ENCODE peak calls at places on chromosomes 5 and 9, in four cellular contexts. One of them, this sample, is unnamed.

GRCh38 chr9:91766301-91766700 is 183.7 kb downstream of the ROR2 start:
- DNase-seq in PC-3: no peak
- DNase-seq in fibroblast of lung: no peak
- DNase-seq in keratinocyte: no peak
- DNase-seq in this sample: no peak

GRCh38 chr5:173825215-173825865 is 62.8 kb upstream of the CPEB4 start:
- DNase-seq in PC-3: no peak
- DNase-seq in fibroblast of lung: peak
- DNase-seq in keratinocyte: no peak
- DNase-seq in this sample: peak

GRCh38 chr9:20320921-20321320 is 301.4 kb downstream of the MLLT3 start:
- DNase-seq in PC-3: no peak
- DNase-seq in fibroblast of lung: no peak
- DNase-seq in keratinocyte: no peak
- DNase-seq in this sample: no peak

GRCh38 chr5:74685979-74686631 is 1.1 kb downstream of the HEXB start:
- DNase-seq in PC-3: peak
- DNase-seq in fibroblast of lung: peak
- DNase-seq in keratinocyte: no peak
- DNase-seq in this sample: no peak

GRCh38 chr9:130714586-130715110 is 21.1 kb downstream of the EXOSC2 start:
- DNase-seq in PC-3: no peak
- DNase-seq in fibroblast of lung: peak
- DNase-seq in keratinocyte: no peak
- DNase-seq in this sample: no peak

GRCh38 chr5:57532513-57533497 is 50.2 kb upstream of the ACTBL2 start:
- DNase-seq in PC-3: peak
- DNase-seq in fibroblast of lung: peak
- DNase-seq in keratinocyte: no peak
- DNase-seq in this sample: no peak

GRCh38 chr5:83396662-83397061 is 74.9 kb upstream of the VCAN start:
- DNase-seq in PC-3: no peak
- DNase-seq in fibroblast of lung: no peak
- DNase-seq in keratinocyte: no peak
- DNase-seq in this sample: no peak

GRCh38 chr9:114110180-114110579 is 11.1 kb upstream of the KIF12 start:
- DNase-seq in PC-3: peak
- DNase-seq in fibroblast of lung: peak
- DNase-seq in keratinocyte: no peak
- DNase-seq in this sample: no peak

GRCh38 chr5:79456449-79456848 is 57.5 kb downstream of the HOMER1 start:
- DNase-seq in PC-3: no peak
- DNase-seq in fibroblast of lung: peak
- DNase-seq in keratinocyte: no peak
- DNase-seq in this sample: no peak

GRCh38 chr9:125747765-125748510 is 765 bp downstream of the PBX3 start:
- DNase-seq in PC-3: peak
- DNase-seq in fibroblast of lung: no peak
- DNase-seq in keratinocyte: no peak
- DNase-seq in this sample: no peak

GRCh38 chr9:124769451-124770358 is 1.4 kb downstream of the NR6A1 start:
- DNase-seq in PC-3: peak
- DNase-seq in fibroblast of lung: no peak
- DNase-seq in keratinocyte: no peak
- DNase-seq in this sample: peak

GRCh38 chr5:157271740-157272271 is 5.9 kb downstream of the CYFIP2 start:
- DNase-seq in PC-3: no peak
- DNase-seq in fibroblast of lung: no peak
- DNase-seq in keratinocyte: no peak
- DNase-seq in this sample: no peak

GRCh38 chr5:160423025-160423554 is 1.4 kb downstream of the PTTG1 start:
- DNase-seq in PC-3: peak
- DNase-seq in fibroblast of lung: no peak
- DNase-seq in keratinocyte: no peak
- DNase-seq in this sample: no peak

GRCh38 chr5:72281764-72282499 is 38.1 kb downstream of the MRPS27 start:
- DNase-seq in PC-3: no peak
- DNase-seq in fibroblast of lung: peak
- DNase-seq in keratinocyte: no peak
- DNase-seq in this sample: no peak

GRCh38 chr9:35814106-35814840 is 569 bp downstream of the HINT2 start:
- DNase-seq in PC-3: peak
- DNase-seq in fibroblast of lung: peak
- DNase-seq in keratinocyte: no peak
- DNase-seq in this sample: peak

GRCh38 chr5:132839426-132840301 is 9.2 kb upstream of the SHROOM1 start:
- DNase-seq in PC-3: peak
- DNase-seq in fibroblast of lung: peak
- DNase-seq in keratinocyte: no peak
- DNase-seq in this sample: peak

GRCh38 chr5:36763454-36763853 is 113.1 kb upstream of the NIPBL start:
- DNase-seq in PC-3: no peak
- DNase-seq in fibroblast of lung: peak
- DNase-seq in keratinocyte: no peak
- DNase-seq in this sample: no peak

GRCh38 chr5:72015103-72015548 is 92.1 kb upstream of the MAP1B start:
- DNase-seq in PC-3: peak
- DNase-seq in fibroblast of lung: peak
- DNase-seq in keratinocyte: peak
- DNase-seq in this sample: peak

GRCh38 chr5:139392678-139393496 is 2.0 kb downstream of the PROB1 start:
- DNase-seq in PC-3: peak
- DNase-seq in fibroblast of lung: peak
- DNase-seq in keratinocyte: no peak
- DNase-seq in this sample: peak

GRCh38 chr5:139393497-139394122 is 1.3 kb downstream of the PROB1 start:
- DNase-seq in PC-3: no peak
- DNase-seq in fibroblast of lung: no peak
- DNase-seq in keratinocyte: no peak
- DNase-seq in this sample: no peak

GRCh38 chr5:139394654-139395566 is at the start of gene PROB1:
- DNase-seq in PC-3: no peak
- DNase-seq in fibroblast of lung: no peak
- DNase-seq in keratinocyte: no peak
- DNase-seq in this sample: no peak

GRCh38 chr5:139395844-139396640 is 1.1 kb upstream of the PROB1 start:
- DNase-seq in PC-3: no peak
- DNase-seq in fibroblast of lung: no peak
- DNase-seq in keratinocyte: no peak
- DNase-seq in this sample: no peak

GRCh38 chr5:139394123-139394653 is 716 bp downstream of the PROB1 start:
- DNase-seq in PC-3: no peak
- DNase-seq in fibroblast of lung: no peak
- DNase-seq in keratinocyte: no peak
- DNase-seq in this sample: no peak
- H3K27ac ChIP-seq in PC-3: no peak
- H3K27ac ChIP-seq in fibroblast of lung: no peak
- H3K27ac ChIP-seq in keratinocyte: peak
- H3K27ac ChIP-seq in this sample: no peak

DNA sequence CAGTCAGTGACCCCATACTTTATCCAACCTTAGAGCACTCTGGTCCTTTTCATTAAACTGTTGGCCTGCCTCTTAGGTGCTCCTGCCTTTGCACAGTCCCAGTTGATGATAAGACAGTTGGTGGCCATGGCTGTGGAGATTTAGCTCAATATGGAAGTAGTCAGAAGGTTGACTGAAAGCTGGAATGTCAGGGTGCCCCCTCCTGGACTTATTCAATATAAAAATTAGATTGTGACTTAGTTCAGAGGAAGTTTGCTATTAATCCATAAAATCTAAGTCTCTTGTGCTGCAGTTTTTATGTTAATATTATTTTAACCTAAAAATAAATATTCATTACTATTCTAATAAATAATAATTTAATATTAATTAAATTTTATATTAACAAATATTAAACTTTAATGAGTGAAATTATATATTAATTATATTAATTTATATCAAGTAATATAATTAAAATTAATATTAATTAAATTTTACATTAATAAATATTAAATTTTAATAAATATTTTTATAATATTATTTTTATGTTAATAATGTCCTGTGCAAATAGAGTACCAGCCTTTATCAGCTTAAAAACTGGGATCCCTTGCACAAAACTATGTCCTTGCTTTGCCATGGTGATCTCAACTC is 77.7 kb upstream of the ADAMTSL1 start:
- DNase-seq in PC-3: peak
- DNase-seq in fibroblast of lung: peak
- DNase-seq in keratinocyte: no peak
- DNase-seq in this sample: no peak
- TF ChIP-seq CTCF in PC-3: peak
- TF ChIP-seq CTCF in fibroblast of lung: peak
- TF ChIP-seq CTCF in keratinocyte: peak
- TF ChIP-seq CTCF in this sample: no peak

GRCh38 chr5:154474267-154474956 is 3.6 kb downstream of the HAND1 start:
- DNase-seq in PC-3: no peak
- DNase-seq in fibroblast of lung: no peak
- DNase-seq in keratinocyte: no peak
- DNase-seq in this sample: no peak
- TF ChIP-seq EZH2 in PC-3: no peak
- TF ChIP-seq EZH2 in fibroblast of lung: no peak
- TF ChIP-seq EZH2 in keratinocyte: no peak
- TF ChIP-seq EZH2 in this sample: no peak

GRCh38 chr5:23367863-23368262 is 139.5 kb upstream of the PRDM9 start:
- DNase-seq in PC-3: no peak
- DNase-seq in fibroblast of lung: no peak
- DNase-seq in keratinocyte: no peak
- DNase-seq in this sample: no peak
- H3K27ac ChIP-seq in PC-3: no peak
- H3K27ac ChIP-seq in fibroblast of lung: no peak
- H3K27ac ChIP-seq in keratinocyte: no peak
- H3K27ac ChIP-seq in this sample: no peak

DNA sequence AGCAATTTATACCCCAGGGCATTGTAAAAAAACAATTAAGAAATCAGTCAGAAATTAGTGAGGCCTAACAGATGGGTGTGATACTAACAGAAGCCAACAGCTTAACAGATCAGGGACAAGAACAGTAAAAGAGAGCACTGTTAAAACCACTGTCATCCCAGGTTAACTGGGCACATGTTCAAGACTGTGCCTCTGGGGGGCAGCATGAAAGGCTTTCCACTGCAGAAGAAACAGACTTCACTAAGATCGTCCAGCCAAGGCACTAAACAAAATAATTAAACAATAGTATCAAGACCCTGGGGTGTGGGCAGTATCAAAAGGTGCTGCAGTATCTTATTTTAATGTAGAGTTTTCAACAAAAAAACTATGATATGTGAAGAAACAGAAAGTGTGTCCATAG is 43.5 kb downstream of the FBN2 start:
- DNase-seq in PC-3: peak
- DNase-seq in fibroblast of lung: no peak
- DNase-seq in keratinocyte: no peak
- DNase-seq in this sample: no peak
- TF ChIP-seq CTCF in PC-3: peak
- TF ChIP-seq CTCF in fibroblast of lung: no peak
- TF ChIP-seq CTCF in keratinocyte: peak
- TF ChIP-seq CTCF in this sample: no peak

This sample was measured in PC-9.